ENCODE peak calls at places on chromosomes 13 and 19, in ten cellular contexts. One of them, this sample, is unnamed.

GRCh38 chr13:30864352-30865130 is 41.5 kb upstream of the MEDAG start:
- DNase-seq in tibial nerve: no peak
- DNase-seq in adrenal gland: peak
- DNase-seq in transverse colon: no peak
- DNase-seq in A549: no peak
- DNase-seq in breast epithelium: no peak
- DNase-seq in suprapubic skin: no peak
- DNase-seq in esophagus muscularis mucosa: no peak
- DNase-seq in heart left ventricle: no peak
- DNase-seq in HCT116: no peak
- DNase-seq in this sample: no peak

GRCh38 chr13:113425931-113426590 is 27.2 kb downstream of the ADPRHL1 start:
- DNase-seq in tibial nerve: no peak
- DNase-seq in adrenal gland: no peak
- DNase-seq in transverse colon: no peak
- DNase-seq in A549: no peak
- DNase-seq in breast epithelium: no peak
- DNase-seq in suprapubic skin: no peak
- DNase-seq in esophagus muscularis mucosa: no peak
- DNase-seq in heart left ventricle: peak
- DNase-seq in HCT116: no peak
- DNase-seq in this sample: no peak

GRCh38 chr13:97125051-97125809 is 96.9 kb upstream of the MBNL2 start:
- DNase-seq in tibial nerve: peak
- DNase-seq in adrenal gland: peak
- DNase-seq in transverse colon: no peak
- DNase-seq in A549: peak
- DNase-seq in breast epithelium: no peak
- DNase-seq in suprapubic skin: peak
- DNase-seq in esophagus muscularis mucosa: no peak
- DNase-seq in heart left ventricle: no peak
- DNase-seq in HCT116: peak
- DNase-seq in this sample: no peak

GRCh38 chr13:29594710-29595379 is 643 bp downstream of the SLC7A1 start:
- DNase-seq in tibial nerve: peak
- DNase-seq in adrenal gland: peak
- DNase-seq in transverse colon: peak
- DNase-seq in A549: peak
- DNase-seq in breast epithelium: peak
- DNase-seq in suprapubic skin: peak
- DNase-seq in esophagus muscularis mucosa: peak
- DNase-seq in heart left ventricle: peak
- DNase-seq in HCT116: no peak
- DNase-seq in this sample: peak

GRCh38 chr19:5691205-5691929 is 1.3 kb downstream of the RPL36 start:
- DNase-seq in tibial nerve: peak
- DNase-seq in adrenal gland: peak
- DNase-seq in transverse colon: peak
- DNase-seq in A549: peak
- DNase-seq in breast epithelium: peak
- DNase-seq in suprapubic skin: peak
- DNase-seq in esophagus muscularis mucosa: no peak
- DNase-seq in heart left ventricle: peak
- DNase-seq in HCT116: no peak
- DNase-seq in this sample: peak

GRCh38 chr19:1133471-1133929 is 29.7 kb downstream of the GPX4 start:
- DNase-seq in tibial nerve: no peak
- DNase-seq in adrenal gland: no peak
- DNase-seq in transverse colon: peak
- DNase-seq in A549: peak
- DNase-seq in breast epithelium: no peak
- DNase-seq in suprapubic skin: no peak
- DNase-seq in esophagus muscularis mucosa: no peak
- DNase-seq in heart left ventricle: no peak
- DNase-seq in HCT116: peak
- DNase-seq in this sample: no peak

GRCh38 chr13:101570410-101570809 is 117.9 kb downstream of the ITGBL1 start:
- DNase-seq in tibial nerve: no peak
- DNase-seq in adrenal gland: no peak
- DNase-seq in transverse colon: no peak
- DNase-seq in A549: peak
- DNase-seq in breast epithelium: no peak
- DNase-seq in suprapubic skin: no peak
- DNase-seq in esophagus muscularis mucosa: no peak
- DNase-seq in heart left ventricle: no peak
- DNase-seq in HCT116: no peak
- DNase-seq in this sample: no peak

GRCh38 chr13:106580551-106580950 is 12.6 kb upstream of the ARGLU1 start:
- DNase-seq in tibial nerve: no peak
- DNase-seq in adrenal gland: no peak
- DNase-seq in transverse colon: no peak
- DNase-seq in A549: no peak
- DNase-seq in breast epithelium: no peak
- DNase-seq in suprapubic skin: no peak
- DNase-seq in esophagus muscularis mucosa: no peak
- DNase-seq in heart left ventricle: no peak
- DNase-seq in HCT116: no peak
- DNase-seq in this sample: no peak

GRCh38 chr19:38134538-38135149 is 89.4 kb downstream of the DPF1 start:
- DNase-seq in tibial nerve: no peak
- DNase-seq in adrenal gland: peak
- DNase-seq in transverse colon: peak
- DNase-seq in A549: peak
- DNase-seq in breast epithelium: no peak
- DNase-seq in suprapubic skin: no peak
- DNase-seq in esophagus muscularis mucosa: no peak
- DNase-seq in heart left ventricle: no peak
- DNase-seq in HCT116: no peak
- DNase-seq in this sample: no peak

GRCh38 chr19:43673702-43674629 is 4.0 kb upstream of the PLAUR start:
- DNase-seq in tibial nerve: no peak
- DNase-seq in adrenal gland: peak
- DNase-seq in transverse colon: no peak
- DNase-seq in A549: no peak
- DNase-seq in breast epithelium: no peak
- DNase-seq in suprapubic skin: no peak
- DNase-seq in esophagus muscularis mucosa: no peak
- DNase-seq in heart left ventricle: peak
- DNase-seq in HCT116: no peak
- DNase-seq in this sample: no peak

GRCh38 chr19:43675906-43676305 is 5.9 kb upstream of the PLAUR start:
- DNase-seq in tibial nerve: no peak
- DNase-seq in adrenal gland: no peak
- DNase-seq in transverse colon: no peak
- DNase-seq in A549: no peak
- DNase-seq in breast epithelium: no peak
- DNase-seq in suprapubic skin: no peak
- DNase-seq in esophagus muscularis mucosa: no peak
- DNase-seq in heart left ventricle: no peak
- DNase-seq in HCT116: no peak
- DNase-seq in this sample: no peak

GRCh38 chr19:43672061-43672679 is 2.2 kb upstream of the PLAUR start:
- DNase-seq in tibial nerve: no peak
- DNase-seq in adrenal gland: no peak
- DNase-seq in transverse colon: no peak
- DNase-seq in A549: no peak
- DNase-seq in breast epithelium: no peak
- DNase-seq in suprapubic skin: no peak
- DNase-seq in esophagus muscularis mucosa: no peak
- DNase-seq in heart left ventricle: no peak
- DNase-seq in HCT116: no peak
- DNase-seq in this sample: no peak

GRCh38 chr19:43675269-43675879 is 5.4 kb upstream of the PLAUR start:
- DNase-seq in tibial nerve: no peak
- DNase-seq in adrenal gland: no peak
- DNase-seq in transverse colon: peak
- DNase-seq in A549: peak
- DNase-seq in breast epithelium: peak
- DNase-seq in suprapubic skin: peak
- DNase-seq in esophagus muscularis mucosa: no peak
- DNase-seq in heart left ventricle: no peak
- DNase-seq in HCT116: peak
- DNase-seq in this sample: peak

DNA sequence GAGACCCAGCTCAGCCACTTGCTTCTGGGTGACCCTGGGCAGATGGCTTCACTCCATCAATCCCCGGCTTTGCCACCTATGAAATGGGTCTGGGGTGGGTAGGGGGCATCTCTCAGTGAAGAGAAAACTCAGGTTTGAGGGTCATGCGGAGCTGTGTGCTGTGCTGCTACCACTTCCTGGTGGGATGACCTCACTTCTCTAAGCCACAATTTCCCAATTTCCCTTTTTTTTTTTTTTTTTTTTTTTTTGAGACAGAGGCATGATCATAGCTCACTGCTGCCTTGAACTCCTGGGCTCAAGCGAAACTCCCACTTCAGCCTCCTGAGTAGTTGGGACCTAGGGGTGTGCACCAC is 4.6 kb upstream of the PLAUR start:
- DNase-seq in tibial nerve: no peak
- DNase-seq in adrenal gland: no peak
- DNase-seq in transverse colon: no peak
- DNase-seq in A549: no peak
- DNase-seq in breast epithelium: no peak
- DNase-seq in suprapubic skin: no peak
- DNase-seq in esophagus muscularis mucosa: no peak
- DNase-seq in heart left ventricle: no peak
- DNase-seq in HCT116: no peak
- DNase-seq in this sample: no peak
- H3K27ac ChIP-seq in tibial nerve: peak
- H3K27ac ChIP-seq in adrenal gland: no peak
- H3K27ac ChIP-seq in transverse colon: peak
- H3K27ac ChIP-seq in A549: peak
- H3K27ac ChIP-seq in breast epithelium: peak
- H3K27ac ChIP-seq in suprapubic skin: no peak
- H3K27ac ChIP-seq in esophagus muscularis mucosa: no peak
- H3K27ac ChIP-seq in heart left ventricle: no peak
- H3K27ac ChIP-seq in HCT116: peak
- H3K27ac ChIP-seq in this sample: no peak

DNA sequence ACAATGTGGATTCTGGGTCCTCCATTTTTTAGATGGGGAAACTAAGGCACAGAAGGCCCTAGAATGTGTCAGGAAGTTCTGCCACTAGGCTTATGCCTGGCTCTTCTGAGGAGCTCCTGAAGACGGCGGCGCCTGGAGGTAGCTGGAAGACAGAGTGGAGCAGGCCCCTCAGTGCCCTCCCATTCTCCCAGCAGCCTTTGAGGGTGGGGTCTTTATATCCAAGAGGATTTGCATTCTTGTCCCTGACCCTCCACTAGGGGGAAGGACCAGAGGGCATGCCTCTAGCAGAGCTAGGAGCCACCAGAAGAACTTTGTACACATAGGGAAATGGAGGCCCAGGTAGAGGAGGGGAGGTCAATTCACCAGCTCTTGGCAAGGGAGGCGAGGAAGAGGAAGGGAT is 9.4 kb downstream of the CELF5 start:
- DNase-seq in tibial nerve: no peak
- DNase-seq in adrenal gland: no peak
- DNase-seq in transverse colon: no peak
- DNase-seq in A549: no peak
- DNase-seq in breast epithelium: no peak
- DNase-seq in suprapubic skin: no peak
- DNase-seq in esophagus muscularis mucosa: no peak
- DNase-seq in heart left ventricle: no peak
- DNase-seq in HCT116: no peak
- DNase-seq in this sample: no peak
- TF ChIP-seq CTCF in tibial nerve: no peak
- TF ChIP-seq CTCF in adrenal gland: no peak
- TF ChIP-seq CTCF in transverse colon: no peak
- TF ChIP-seq CTCF in A549: no peak
- TF ChIP-seq CTCF in breast epithelium: no peak
- TF ChIP-seq CTCF in suprapubic skin: no peak
- TF ChIP-seq CTCF in esophagus muscularis mucosa: no peak
- TF ChIP-seq CTCF in heart left ventricle: no peak
- TF ChIP-seq CTCF in HCT116: no peak
- TF ChIP-seq CTCF in this sample: no peak

DNA sequence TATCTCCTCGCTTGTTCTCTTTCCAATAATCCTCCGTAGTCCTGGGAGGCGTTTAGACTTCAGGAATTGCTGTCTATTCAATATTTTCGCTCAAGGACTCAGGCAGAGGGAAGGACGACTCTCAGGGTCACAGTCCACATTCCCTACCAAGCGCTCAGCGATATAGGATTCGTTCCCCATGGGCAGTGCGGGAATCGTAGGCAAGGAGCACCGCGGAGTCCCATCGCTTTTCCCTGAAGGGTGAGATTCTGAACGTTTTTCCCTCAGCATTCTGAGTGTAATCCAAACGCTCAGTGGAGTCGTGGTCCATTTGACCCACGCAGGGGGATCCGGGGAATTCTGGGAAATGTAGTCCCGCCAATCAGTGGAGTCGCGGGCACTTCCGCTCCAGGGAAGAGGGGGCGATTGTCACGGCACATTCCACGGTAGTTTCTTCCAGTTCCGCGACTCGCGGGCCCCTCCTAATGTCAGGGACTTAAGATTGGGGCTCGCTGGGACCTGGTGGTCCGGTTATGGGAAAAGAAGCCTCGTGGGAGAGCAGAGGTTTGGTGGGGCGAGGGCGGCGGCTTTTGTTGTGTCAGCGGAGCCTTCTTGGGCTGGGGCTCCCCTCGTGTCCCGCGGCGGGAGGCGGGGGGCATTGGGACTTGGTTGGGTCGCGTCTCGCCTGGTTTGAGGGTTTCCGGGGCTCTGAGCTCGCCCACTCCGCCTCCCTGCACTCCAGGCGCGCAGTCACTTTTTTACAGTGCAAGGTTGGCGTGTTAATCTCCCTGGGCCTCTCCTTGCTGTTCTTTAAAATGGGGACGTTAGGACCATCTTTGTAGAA is at the start of gene ZNF234:
- DNase-seq in tibial nerve: peak
- DNase-seq in adrenal gland: peak
- DNase-seq in transverse colon: peak
- DNase-seq in A549: peak
- DNase-seq in breast epithelium: peak
- DNase-seq in suprapubic skin: peak
- DNase-seq in esophagus muscularis mucosa: peak
- DNase-seq in heart left ventricle: peak
- DNase-seq in HCT116: peak
- DNase-seq in this sample: peak
- TF ChIP-seq POLR2A in tibial nerve: no peak
- TF ChIP-seq POLR2A in adrenal gland: peak
- TF ChIP-seq POLR2A in transverse colon: peak
- TF ChIP-seq POLR2A in A549: peak
- TF ChIP-seq POLR2A in breast epithelium: no peak
- TF ChIP-seq POLR2A in suprapubic skin: no peak
- TF ChIP-seq POLR2A in esophagus muscularis mucosa: no peak
- TF ChIP-seq POLR2A in heart left ventricle: no peak
- TF ChIP-seq POLR2A in HCT116: no peak
- TF ChIP-seq POLR2A in this sample: no peak

DNA sequence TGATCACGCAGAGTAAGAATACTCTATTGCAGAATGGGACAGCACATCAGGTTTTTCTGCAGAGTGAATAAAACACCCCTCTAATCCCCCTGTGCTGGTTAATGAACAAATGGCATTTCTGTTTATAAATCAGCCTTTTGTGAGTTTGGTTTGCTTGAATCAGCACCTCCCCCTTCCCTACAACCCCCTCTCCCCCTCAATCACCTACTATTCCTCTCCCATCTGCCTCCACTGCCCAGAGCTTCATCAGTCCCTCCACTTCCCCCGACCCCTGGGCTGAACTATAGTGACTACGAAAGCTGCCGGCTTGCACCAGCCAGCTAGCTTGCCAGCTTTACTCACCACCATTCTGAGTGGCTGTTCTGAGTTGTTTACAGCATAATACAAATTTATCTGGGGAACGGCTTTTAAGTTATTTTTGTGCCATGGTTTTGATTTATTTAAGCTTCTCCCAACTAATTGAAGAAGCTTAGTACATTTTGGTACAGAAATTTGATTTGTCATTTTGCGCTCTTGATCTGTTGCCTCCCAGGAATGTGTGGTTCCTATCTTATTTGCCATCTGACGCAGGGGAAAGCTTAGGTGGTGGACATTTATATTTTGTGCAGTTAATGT is 41.8 kb upstream of the WDFY2 start:
- DNase-seq in tibial nerve: no peak
- DNase-seq in adrenal gland: peak
- DNase-seq in transverse colon: no peak
- DNase-seq in A549: peak
- DNase-seq in breast epithelium: no peak
- DNase-seq in suprapubic skin: no peak
- DNase-seq in esophagus muscularis mucosa: no peak
- DNase-seq in heart left ventricle: no peak
- DNase-seq in HCT116: no peak
- DNase-seq in this sample: peak
- H3K27ac ChIP-seq in tibial nerve: no peak
- H3K27ac ChIP-seq in adrenal gland: peak
- H3K27ac ChIP-seq in transverse colon: peak
- H3K27ac ChIP-seq in A549: peak
- H3K27ac ChIP-seq in breast epithelium: no peak
- H3K27ac ChIP-seq in suprapubic skin: no peak
- H3K27ac ChIP-seq in esophagus muscularis mucosa: peak
- H3K27ac ChIP-seq in heart left ventricle: no peak
- H3K27ac ChIP-seq in HCT116: no peak
- H3K27ac ChIP-seq in this sample: peak